ENCODE peak calls at places on chromosomes 3 and 15, in ten cellular contexts. Z, N, V, D, A, X, K, H, Q and C are unnamed samples.

GRCh38 chr3:74824366-74824765 is 209.9 kb upstream of the CNTN3 start:
- DNase-seq in Z (no peak), N (no peak), V (no peak), D (no peak), A (no peak), X (no peak), K (no peak), H (no peak), Q (no peak), C (no peak)

GRCh38 chr15:73571346-73571745 is 61.8 kb downstream of the NPTN start:
- DNase-seq in Z (no peak), N (no peak), V (no peak), D (no peak), A (no peak), X (no peak), K (no peak), H (no peak), Q (no peak), C (no peak)

GRCh38 chr15:100338971-100339444 is 2.8 kb downstream of the ADAMTS17 start:
- DNase-seq in Z (peak; percentile 76), N (peak; percentile 49), V (no peak), D (peak; percentile 37), A (peak; percentile 52), X (no peak), K (no peak), H (peak; percentile 79), Q (peak; percentile 52), C (no peak)

GRCh38 chr3:193716155-193716554 is 123.1 kb downstream of the OPA1 start:
- DNase-seq in Z (no peak), N (no peak), V (no peak), D (no peak), A (no peak), X (no peak), K (no peak), H (no peak), Q (no peak), C (no peak)

GRCh38 chr15:64197425-64197824 is 34.6 kb upstream of the PPIB start:
- DNase-seq in Z (no peak), N (peak; percentile 62), V (no peak), D (no peak), A (no peak), X (no peak), K (no peak), H (no peak), Q (no peak), C (no peak)

GRCh38 chr3:185402561-185402960 is 39.6 kb downstream of the MAP3K13 start:
- DNase-seq in Z (no peak), N (peak; percentile 51), V (no peak), D (no peak), A (no peak), X (no peak), K (no peak), H (no peak), Q (peak; percentile 5), C (no peak)

GRCh38 chr3:178056868-178057267 is 479.4 kb upstream of the KCNMB2 start:
- DNase-seq in Z (no peak), N (peak; percentile 59), V (no peak), D (no peak), A (no peak), X (no peak), K (no peak), H (no peak), Q (no peak), C (no peak)

GRCh38 chr3:50610181-50610971 is 1.2 kb downstream of the CISH start:
- DNase-seq in Z (peak; percentile 86), N (no peak), V (no peak), D (no peak), A (no peak), X (no peak), K (peak; percentile 22), H (no peak), Q (no peak), C (no peak)

GRCh38 chr3:32442766-32443165 is 51.1 kb downstream of the CMTM7 start:
- DNase-seq in Z (no peak), N (peak; percentile 51), V (no peak), D (no peak), A (no peak), X (no peak), K (no peak), H (no peak), Q (no peak), C (no peak)

GRCh38 chr3:58667229-58667628 is 655 bp upstream of the FAM3D start:
- DNase-seq in Z (no peak), N (no peak), V (no peak), D (no peak), A (no peak), X (no peak), K (no peak), H (no peak), Q (no peak), C (no peak)

GRCh38 chr3:51389423-51390183 is 1.5 kb upstream of the RBM15B start:
- DNase-seq in Z (peak; percentile 62), N (peak; percentile 60), V (no peak), D (no peak), A (no peak), X (peak; percentile 82), K (peak; percentile 50), H (peak; percentile 40), Q (peak; percentile 37), C (peak; percentile 34)

GRCh38 chr3:60948488-60948887 is 302.8 kb downstream of the FHIT start:
- DNase-seq in Z (no peak), N (peak; percentile 39), V (no peak), D (no peak), A (no peak), X (no peak), K (no peak), H (no peak), Q (no peak), C (no peak)
- TF ChIP-seq CTCF in Z (no peak), N (peak; percentile 13), V (peak; percentile 30), D (peak; percentile 18), A (no peak), X (no peak), K (no peak), H (no peak), Q (peak; percentile 12), C (no peak)

GRCh38 chr3:52684184-52684583 is 1.5 kb downstream of the PBRM1 start:
- DNase-seq in Z (no peak), N (no peak), V (no peak), D (no peak), A (no peak), X (no peak), K (no peak), H (no peak), Q (no peak), C (no peak)

GRCh38 chr3:52681610-52682009 is 4.1 kb downstream of the PBRM1 start:
- DNase-seq in Z (no peak), N (no peak), V (no peak), D (no peak), A (no peak), X (no peak), K (no peak), H (no peak), Q (no peak), C (no peak)

GRCh38 chr3:52679811-52680210 is 5.9 kb downstream of the PBRM1 start:
- DNase-seq in Z (no peak), N (peak; percentile 34), V (no peak), D (no peak), A (no peak), X (no peak), K (no peak), H (no peak), Q (no peak), C (no peak)

GRCh38 chr3:52683611-52684010 is 2.1 kb downstream of the PBRM1 start:
- DNase-seq in Z (no peak), N (peak; percentile 55), V (no peak), D (no peak), A (no peak), X (no peak), K (no peak), H (no peak), Q (no peak), C (no peak)

GRCh38 chr3:52682016-52682415 is 3.7 kb downstream of the PBRM1 start:
- DNase-seq in Z (no peak), N (peak; percentile 73), V (no peak), D (peak; percentile 38), A (no peak), X (no peak), K (no peak), H (peak; percentile 31), Q (peak; percentile 19), C (no peak)
- TF ChIP-seq CTCF in Z (no peak), N (no peak), V (peak; percentile 10), D (peak; percentile 18), A (no peak), X (no peak), K (no peak), H (no peak), Q (no peak), C (no peak)

GRCh38 chr15:32104061-32104980 is 74.0 kb downstream of the CHRNA7 start:
- DNase-seq in Z (no peak), N (no peak), V (no peak), D (no peak), A (no peak), X (no peak), K (no peak), H (no peak), Q (no peak), C (no peak)
- TF ChIP-seq CTCF in Z (no peak), N (no peak), V (no peak), D (peak; percentile 32), A (no peak), X (no peak), K (no peak), H (no peak), Q (no peak), C (no peak)

GRCh38 chr3:47318921-47319320 is 36.2 kb downstream of the KLHL18 start:
- DNase-seq in Z (no peak), N (no peak), V (no peak), D (no peak), A (no peak), X (no peak), K (no peak), H (no peak), Q (no peak), C (no peak)

GRCh38 chr3:47323431-47324277 is 40.9 kb downstream of the KLHL18 start:
- DNase-seq in Z (no peak), N (peak; percentile 43), V (no peak), D (peak; percentile 35), A (peak; percentile 63), X (no peak), K (no peak), H (no peak), Q (no peak), C (no peak)

GRCh38 chr3:47319952-47320351 is 37.2 kb downstream of the KLHL18 start:
- DNase-seq in Z (no peak), N (no peak), V (no peak), D (no peak), A (no peak), X (no peak), K (no peak), H (no peak), Q (no peak), C (no peak)

DNA sequence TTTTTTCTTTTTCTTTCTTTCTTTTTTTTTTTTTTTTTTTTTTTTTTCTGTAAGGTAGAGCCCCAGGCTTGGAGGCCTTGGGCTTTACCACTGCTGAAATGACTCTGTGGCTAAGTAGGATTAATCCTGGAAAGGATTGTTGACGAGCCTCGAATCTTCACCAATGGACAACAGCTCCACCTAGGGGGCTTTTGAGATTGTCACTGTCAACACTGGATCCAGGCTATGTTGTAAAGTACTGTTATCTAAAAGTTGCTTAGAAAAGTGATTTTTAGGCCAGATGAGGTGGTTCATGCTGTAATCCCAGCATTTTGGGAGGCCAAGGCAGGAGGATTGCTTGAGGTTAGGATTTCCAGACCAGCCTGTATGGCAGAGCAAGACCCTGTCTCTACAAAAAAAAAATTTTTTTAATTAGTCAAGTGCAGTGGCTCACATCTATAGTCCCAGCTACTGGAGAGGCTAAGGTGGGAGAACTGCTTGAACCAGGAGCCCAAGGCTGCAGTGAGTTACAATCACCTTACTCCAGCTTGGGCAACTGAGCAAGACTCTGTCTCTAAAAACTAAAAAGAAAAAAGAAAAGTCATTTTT is 41.6 kb downstream of the KLHL18 start:
- DNase-seq in Z (peak; percentile 55), N (peak; percentile 88), V (peak; percentile 42), D (peak; percentile 48), A (peak; percentile 55), X (no peak), K (no peak), H (peak; percentile 53), Q (peak; percentile 77), C (no peak)
- TF ChIP-seq CTCF in Z (peak; percentile 67), N (peak; percentile 69), V (peak; percentile 73), D (peak; percentile 69), A (peak; percentile 59), X (peak; percentile 63), K (peak; percentile 79), H (peak; percentile 60), Q (peak; percentile 77), C (peak; percentile 56)